ENCODE peak calls at places on chromosomes 7 and 10, in five cellular contexts. Q is lung, T is HepG2, L is neural progenitor cell, A is left lung. I is an unnamed sample.
A peak's percentile ranks its signal among the peaks of the same experiment; 100 is the strongest.

GRCh38 chr10:6050801-6051445 is 11.2 kb downstream of the IL2RA start:
- DNase-seq in Q (peak; percentile 54), T (peak; percentile 41), L (no peak), A (peak; percentile 67), I (peak; percentile 80)

GRCh38 chr7:117869374-117869773 is 3.9 kb downstream of the CTTNBP2 start:
- DNase-seq in Q (no peak), T (no peak), L (no peak), A (no peak), I (no peak)

GRCh38 chr10:116130006-116130405 is 143.0 kb downstream of the GFRA1 start:
- DNase-seq in Q (no peak), T (no peak), L (no peak), A (no peak), I (no peak)

GRCh38 chr10:131810805-131811137 is 90.0 kb upstream of the PPP2R2D start:
- DNase-seq in Q (no peak), T (no peak), L (no peak), A (no peak), I (peak; percentile 9)

GRCh38 chr10:108597657-108598319 is 1325.5 kb downstream of the XPNPEP1 start:
- DNase-seq in Q (no peak), T (peak; percentile 2), L (peak; percentile 19), A (no peak), I (no peak)

GRCh38 chr10:114246679-114247305 is 7.7 kb downstream of the VWA2 start:
- DNase-seq in Q (peak; percentile 51), T (no peak), L (no peak), A (no peak), I (no peak)

GRCh38 chr10:122089343-122090015 is 100.5 kb downstream of the TACC2 start:
- DNase-seq in Q (no peak), T (peak; percentile 20), L (no peak), A (no peak), I (no peak)

GRCh38 chr10:113880236-113880635 is 25.8 kb downstream of the NHLRC2 start:
- DNase-seq in Q (no peak), T (no peak), L (no peak), A (no peak), I (no peak)

GRCh38 chr7:85001493-85002345 is 185.1 kb downstream of the SEMA3D start:
- DNase-seq in Q (no peak), T (no peak), L (no peak), A (no peak), I (no peak)

GRCh38 chr7:153087498-153087897 is 327.9 kb downstream of the ACTR3B start:
- DNase-seq in Q (no peak), T (no peak), L (no peak), A (no peak), I (no peak)

GRCh38 chr7:107185716-107186115 is 16.9 kb downstream of the HBP1 start:
- DNase-seq in Q (no peak), T (no peak), L (no peak), A (no peak), I (no peak)

DNA sequence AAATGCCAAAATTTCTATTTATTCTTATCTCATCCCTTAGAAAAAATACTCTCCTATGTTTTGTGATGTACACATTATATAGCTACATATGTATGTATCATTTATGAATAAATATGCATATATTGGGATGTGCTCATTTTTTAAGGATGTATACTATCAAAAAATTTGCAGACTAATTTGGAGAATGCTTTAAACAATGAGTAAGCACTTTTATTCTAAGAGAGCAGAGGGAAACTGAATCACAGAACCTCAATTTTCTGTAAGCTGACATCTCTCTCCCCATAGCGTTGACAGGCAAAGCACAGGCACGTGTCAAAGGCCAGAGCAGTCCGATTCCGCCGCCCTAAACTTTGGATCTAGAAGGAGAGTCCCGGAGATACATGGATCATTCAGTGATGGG is 37.1 kb downstream of the RNF32 start:
- DNase-seq in Q (no peak), T (no peak), L (no peak), A (no peak), I (no peak)
- H3K36me3 ChIP-seq in Q (peaks cover 26% of the 10 kb centered on the region), T (peaks cover 38% of the 10 kb centered on the region), L (no peaks in the 10 kb centered on the region), A (peaks cover 78% of the 10 kb centered on the region), I (no peaks in the 10 kb centered on the region)

GRCh38 chr7:33107136-33108066 is 1.8 kb downstream of the RP9 start:
- DNase-seq in Q (no peak), T (peak; percentile 47), L (peak; percentile 86), A (no peak), I (peak; percentile 45)
- TF ChIP-seq CTCF in Q (no peak), T (peak; percentile 53), L (peak; percentile 64), A (no peak), I (no peak)

DNA sequence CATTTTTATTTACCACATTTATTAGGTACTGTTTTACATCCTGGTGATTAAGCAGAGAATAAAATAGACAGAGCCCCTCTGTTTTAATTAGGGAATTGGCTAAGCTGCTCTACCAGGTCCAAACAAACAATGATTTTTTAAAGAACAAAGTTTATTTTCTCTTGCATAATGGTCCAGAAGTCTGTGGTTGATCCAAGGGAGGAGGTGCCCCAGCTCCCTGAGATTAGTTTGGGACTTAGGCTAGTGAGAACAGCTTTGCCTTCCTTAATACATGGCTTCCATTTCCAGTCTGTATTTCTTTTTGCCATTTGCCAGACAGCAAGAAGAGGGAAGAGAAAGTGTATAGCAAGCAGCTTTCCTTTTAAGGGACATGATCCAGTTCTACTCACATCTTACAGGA is 2.9 kb upstream of the MIOS start:
- DNase-seq in Q (no peak), T (no peak), L (no peak), A (no peak), I (no peak)
- H3K27ac ChIP-seq in Q (no peak overlapping the region), T (no peak overlapping the region), L (no peak overlapping the region), A (no peak overlapping the region), I (no peak overlapping the region)

DNA sequence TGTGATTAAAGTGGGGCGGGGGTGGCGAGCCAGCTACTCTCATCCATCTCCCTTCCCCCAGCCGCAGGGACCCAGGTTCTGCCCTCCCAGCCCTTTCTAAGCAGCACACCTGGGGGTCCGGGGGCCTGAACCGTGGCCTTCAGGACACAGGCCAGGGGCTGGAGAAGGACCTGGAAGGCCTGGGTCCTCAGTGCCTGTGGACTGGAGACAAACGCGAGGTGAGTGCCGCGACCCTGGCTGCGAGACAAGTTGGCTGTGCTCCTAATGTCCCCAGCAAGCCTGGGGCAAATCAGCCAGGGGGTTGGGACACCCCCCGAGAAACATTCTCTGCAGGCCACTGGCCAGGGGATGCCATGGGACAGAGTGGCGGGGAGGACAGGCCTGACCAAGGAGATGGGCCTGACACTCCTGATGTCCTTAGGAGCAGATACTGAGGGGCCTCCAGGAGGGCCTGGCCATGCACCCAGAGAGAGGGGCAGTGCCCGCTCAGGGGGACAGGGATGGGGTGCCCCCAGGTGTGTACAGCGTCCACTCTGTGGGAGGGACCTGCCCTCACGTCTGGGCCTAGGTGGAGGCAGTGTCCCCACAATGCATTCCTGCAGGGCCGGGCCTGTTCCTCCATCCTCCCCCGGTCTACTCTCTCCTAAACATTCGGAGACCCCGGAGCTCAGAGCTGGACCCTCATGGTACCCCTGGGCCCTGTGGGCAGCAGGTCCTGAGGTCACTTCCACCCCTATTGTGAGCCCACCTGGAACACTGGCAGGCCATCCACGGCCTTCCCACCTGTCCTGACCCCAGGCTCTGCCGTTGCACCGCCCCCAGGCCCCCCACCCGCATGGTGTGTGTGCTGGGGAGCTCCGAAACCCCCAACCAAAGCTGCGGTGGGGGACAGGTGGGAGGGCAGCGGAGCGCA is 13.1 kb downstream of the BRAT1 start:
- DNase-seq in Q (no peak), T (no peak), L (no peak), A (peak; percentile 25), I (no peak)
- H3K36me3 ChIP-seq in Q (peaks cover 76% of the 10 kb centered on the region), T (peaks cover 37% of the 10 kb centered on the region), L (no peaks in the 10 kb centered on the region), A (peaks cover 97% of the 10 kb centered on the region), I (no peaks in the 10 kb centered on the region)

I was measured in colonic mucosa.